ENCODE peak calls at places on chromosomes 12 and 14, in ten cellular contexts. K, A, X, J, S, O, U, Q, N and T are unnamed samples.

GRCh38 chr12:52924764-52925716 is 20.2 kb upstream of the KRT8 start:
- DNase-seq in K (peak; percentile 65), J (no peak), X (no peak), N (peak; percentile 90), U (no peak), A (peak; percentile 91), O (no peak), S (no peak), Q (no peak), T (no peak)

GRCh38 chr12:65960820-65961691 is 136.8 kb downstream of the HMGA2 start:
- DNase-seq in U (peak; percentile 60), S (no peak), O (no peak), Q (no peak), N (peak; percentile 18), J (peak; percentile 54), X (no peak), K (no peak), A (no peak), T (no peak)

GRCh38 chr14:102862154-102862772 is 60.2 kb upstream of the AMN start:
- DNase-seq in K (no peak), J (no peak), U (no peak), O (no peak), S (no peak), X (no peak), N (no peak), A (no peak), Q (no peak), T (no peak)

GRCh38 chr14:105487449-105487985 is 831 bp downstream of the CRIP1 start:
- DNase-seq in J (peak; percentile 45), N (no peak), Q (no peak), A (no peak), S (no peak), K (no peak), O (peak; percentile 54), X (peak; percentile 69), U (no peak), T (peak; percentile 72)

GRCh38 chr12:27709932-27710591 is 570 bp upstream of the MRPS35 start:
- DNase-seq in N (peak; percentile 61), A (peak; percentile 69), Q (no peak), U (no peak), S (no peak), X (no peak), O (peak; percentile 55), K (peak; percentile 54), J (no peak), T (no peak)

GRCh38 chr14:22512106-22512814 is 76.8 kb downstream of the DAD1 start:
- DNase-seq in Q (no peak), K (no peak), O (no peak), J (no peak), X (no peak), A (no peak), N (no peak), U (no peak), S (no peak), T (no peak)

GRCh38 chr12:39417916-39418315 is 25.0 kb downstream of the KIF21A start:
- DNase-seq in Q (no peak), S (no peak), U (no peak), K (no peak), J (no peak), A (no peak), X (no peak), N (no peak), O (no peak), T (no peak)

GRCh38 chr14:98137626-98138025 is 1134.4 kb downstream of the BCL11B start:
- DNase-seq in U (no peak), K (peak; percentile 22), Q (no peak), X (no peak), N (no peak), J (no peak), O (peak; percentile 39), A (no peak), S (no peak), T (no peak)

GRCh38 chr14:55454264-55455151 is 14.1 kb upstream of the TBPL2 start:
- DNase-seq in N (peak; percentile 34), S (no peak), Q (no peak), U (peak; percentile 71), X (no peak), J (no peak), K (peak; percentile 71), O (peak; percentile 79), A (peak; percentile 92), T (no peak)

GRCh38 chr12:6049992-6050391 is 74.5 kb downstream of the VWF start:
- DNase-seq in J (no peak), A (no peak), Q (no peak), N (no peak), K (no peak), O (no peak), X (no peak), S (no peak), U (no peak), T (no peak)

GRCh38 chr12:123387508-123388217 is 3.7 kb downstream of the KMT5A start:
- DNase-seq in J (peak; percentile 12), Q (no peak), A (no peak), O (no peak), K (no peak), X (no peak), S (no peak), N (no peak), U (no peak), T (no peak)

GRCh38 chr14:24272442-24272841 is 1.0 kb upstream of the RABGGTA start:
- DNase-seq in J (no peak), Q (no peak), K (no peak), U (no peak), X (no peak), O (no peak), A (no peak), S (no peak), N (no peak), T (no peak)

GRCh38 chr14:104317500-104317805 is 179.1 kb downstream of the KIF26A start:
- DNase-seq in X (no peak), K (no peak), S (no peak), N (no peak), U (no peak), A (no peak), Q (no peak), J (no peak), O (no peak), T (no peak)

GRCh38 chr12:48800457-48800856 is 11.6 kb upstream of the ADCY6 start:
- DNase-seq in J (no peak), S (no peak), Q (no peak), O (no peak), K (no peak), A (no peak), X (no peak), U (no peak), N (no peak), T (no peak)

GRCh38 chr12:3533703-3534386 is 42.8 kb downstream of the PRMT8 start:
- DNase-seq in J (no peak), X (no peak), Q (no peak), O (peak; percentile 35), N (peak; percentile 34), U (no peak), A (no peak), K (no peak), S (no peak), T (no peak)

GRCh38 chr12:32261638-32262037 is 137.7 kb upstream of the FGD4 start:
- DNase-seq in U (no peak), J (no peak), Q (no peak), O (peak; percentile 30), K (no peak), N (no peak), S (no peak), X (no peak), A (no peak), T (no peak)

GRCh38 chr12:45933504-45933903 is 56.9 kb downstream of the SCAF11 start:
- DNase-seq in J (no peak), S (no peak), O (no peak), A (no peak), U (no peak), N (no peak), K (no peak), X (no peak), Q (no peak), T (no peak)

GRCh38 chr12:102740157-102741032 is 176.6 kb downstream of the PAH start:
- DNase-seq in A (peak; percentile 35), Q (no peak), K (peak; percentile 1), N (peak; percentile 26), U (peak; percentile 9), X (no peak), O (no peak), J (no peak), S (no peak), T (no peak)

GRCh38 chr12:47846294-47846996 is 26.7 kb upstream of the HDAC7 start:
- DNase-seq in K (no peak), S (no peak), U (no peak), O (peak; percentile 32), J (no peak), A (no peak), Q (no peak), X (no peak), N (no peak), T (no peak)

GRCh38 chr14:31261859-31262739 is 54.5 kb upstream of the HECTD1 start:
- DNase-seq in A (peak; percentile 87), K (no peak), O (peak; percentile 20), Q (no peak), J (no peak), S (no peak), U (no peak), X (no peak), N (no peak), T (no peak)

GRCh38 chr12:122894173-122895121 is 1.5 kb downstream of the VPS37B start:
- DNase-seq in J (no peak), U (no peak), Q (no peak), A (no peak), O (no peak), N (no peak), K (peak; percentile 73), S (no peak), X (peak; percentile 15), T (no peak)